ENCODE peak calls at places on chromosomes 12 and 14, in ten cellular contexts. T is Ammon's horn; G is NCI-H460; U is IMR-90; F is psoas muscle; D is activated CD4-positive, alpha-beta T cell treated with anti-CD3 and anti-CD28 coated beads for 24 hours; K is amniotic stem cell; W is activated T-helper 2 cell treated with anti-CD3 and anti-CD28 coated beads, Interferon-gamma antibody, Interleukin-2, Interleukin-4, amounts not matched to agents 10 μg/mL and 5 μg/mL and 100 μg/mL, durations not matched to agents 14 hours and 24 hours and 36 hours; I is LoVo; X is SW480. M is an unnamed sample.

GRCh38 chr14:22547948-22548750 is 40.9 kb downstream of the DAD1 start:
- DNase-seq in T (no peak), G (no peak), U (no peak), F (no peak), D (no peak), K (no peak), W (no peak), I (no peak), X (no peak), M (no peak)

GRCh38 chr14:49280566-49280965 is 305.6 kb downstream of the RPS29 start:
- DNase-seq in T (no peak), G (no peak), U (no peak), F (no peak), D (no peak), K (no peak), W (no peak), I (no peak), X (no peak), M (no peak)

GRCh38 chr12:49619286-49619685 is 4.1 kb upstream of the PRPF40B start:
- DNase-seq in T (no peak), G (no peak), U (peak; percentile 29), F (no peak), D (no peak), K (no peak), W (no peak), I (no peak), X (no peak), M (no peak)

GRCh38 chr12:109947511-109947910 is 47.4 kb downstream of the TCHP start:
- DNase-seq in T (no peak), G (no peak), U (peak; percentile 84), F (no peak), D (no peak), K (no peak), W (no peak), I (no peak), X (no peak), M (no peak)

GRCh38 chr12:99439399-99439798 is 208.2 kb upstream of the GARIN6 start:
- DNase-seq in T (no peak), G (no peak), U (no peak), F (no peak), D (no peak), K (no peak), W (no peak), I (no peak), X (no peak), M (no peak)

GRCh38 chr12:55816876-55817351 is 610 bp downstream of the SARNP start:
- DNase-seq in T (no peak), G (no peak), U (peak; percentile 26), F (no peak), D (no peak), K (no peak), W (no peak), I (no peak), X (no peak), M (no peak)

GRCh38 chr12:12715459-12716150 is 1.6 kb upstream of the CDKN1B start:
- DNase-seq in T (peak; percentile 32), G (no peak), U (no peak), F (no peak), D (no peak), K (no peak), W (no peak), I (peak; percentile 27), X (peak; percentile 68), M (no peak)

GRCh38 chr12:49367381-49368239 is at the start of gene SPATS2:
- DNase-seq in T (peak; percentile 18), G (no peak), U (no peak), F (peak; percentile 96), D (no peak), K (no peak), W (no peak), I (no peak), X (peak; percentile 47), M (peak; percentile 100)

GRCh38 chr14:80988742-80989429 is 33.5 kb downstream of the TSHR start:
- DNase-seq in T (no peak), G (no peak), U (peak; percentile 30), F (no peak), D (no peak), K (no peak), W (no peak), I (no peak), X (no peak), M (no peak)

GRCh38 chr12:93089805-93090569 is 160.9 kb upstream of the EEA1 start:
- DNase-seq in T (no peak), G (peak; percentile 39), U (peak; percentile 99), F (no peak), D (no peak), K (peak; percentile 29), W (no peak), I (peak; percentile 91), X (no peak), M (no peak)

GRCh38 chr12:124687695-124688301 is 120.4 kb upstream of the NCOR2 start:
- DNase-seq in T (peak; percentile 87), G (no peak), U (no peak), F (no peak), D (no peak), K (no peak), W (no peak), I (no peak), X (no peak), M (no peak)

GRCh38 chr12:106255952-106256351 is 8.1 kb upstream of the CKAP4 start:
- DNase-seq in T (no peak), G (no peak), U (no peak), F (no peak), D (no peak), K (no peak), W (no peak), I (no peak), X (no peak), M (no peak)

GRCh38 chr12:131087991-131088700 is 134.4 kb downstream of the ADGRD1 start:
- DNase-seq in T (no peak), G (no peak), U (no peak), F (no peak), D (no peak), K (no peak), W (no peak), I (no peak), X (no peak), M (peak; percentile 6)

GRCh38 chr14:79328863-79329262 is 882.4 kb downstream of the DIO2 start:
- DNase-seq in T (no peak), G (no peak), U (peak; percentile 64), F (no peak), D (no peak), K (no peak), W (no peak), I (no peak), X (no peak), M (no peak)

GRCh38 chr14:37483672-37484071 is 111.4 kb downstream of the FOXA1 start:
- DNase-seq in T (no peak), G (no peak), U (no peak), F (no peak), D (no peak), K (no peak), W (no peak), I (no peak), X (no peak), M (no peak)

GRCh38 chr14:69046468-69046867 is 67.4 kb upstream of the ACTN1 start:
- DNase-seq in T (no peak), G (no peak), U (peak; percentile 77), F (no peak), D (no peak), K (no peak), W (no peak), I (no peak), X (no peak), M (peak; percentile 48)

GRCh38 chr12:52975204-52975603 is 26.3 kb downstream of the KRT18 start:
- DNase-seq in T (no peak), G (no peak), U (peak; percentile 55), F (no peak), D (no peak), K (no peak), W (no peak), I (no peak), X (no peak), M (no peak)

GRCh38 chr14:67413806-67414769 is 2.1 kb upstream of the PLEK2 start:
- DNase-seq in T (no peak), G (no peak), U (peak; percentile 88), F (no peak), D (no peak), K (no peak), W (no peak), I (peak; percentile 91), X (peak; percentile 92), M (peak; percentile 49)

GRCh38 chr14:52844262-52845060 is 53.1 kb upstream of the GNPNAT1 start:
- DNase-seq in T (peak; percentile 25), G (no peak), U (no peak), F (no peak), D (no peak), K (no peak), W (no peak), I (no peak), X (no peak), M (no peak)

GRCh38 chr12:130849561-130850417 is 10.7 kb upstream of the STX2 start:
- DNase-seq in T (no peak), G (no peak), U (no peak), F (no peak), D (no peak), K (no peak), W (no peak), I (peak; percentile 59), X (peak; percentile 59), M (no peak)

GRCh38 chr12:75910452-75910722 is 121.2 kb downstream of the PHLDA1 start:
- DNase-seq in T (no peak), G (no peak), U (no peak), F (no peak), D (no peak), K (no peak), W (no peak), I (no peak), X (no peak), M (no peak)

M was measured in BE2C.